ENCODE peak calls at places on chromosomes 6 and 20, in four cellular contexts. S is ovary, Z is DND-41, N is tibial artery. H is an unnamed sample.

GRCh38 chr20:57374931-57375651 is 16.1 kb upstream of the RBM38 start:
- DNase-seq in S (no peak), Z (no peak), N (peak; percentile 66), H (no peak)

GRCh38 chr20:38728237-38728761 is 4.0 kb downstream of the SLC32A1 start:
- DNase-seq in S (no peak), Z (no peak), N (no peak), H (peak; percentile 22)

GRCh38 chr6:95128439-95128838 is 448.9 kb upstream of the MANEA start:
- DNase-seq in S (no peak), Z (no peak), N (no peak), H (no peak)

GRCh38 chr6:107124934-107125348 is 9.6 kb upstream of the BEND3 start:
- DNase-seq in S (no peak), Z (no peak), N (no peak), H (peak; percentile 26)

GRCh38 chr20:49446808-49447207 is 35.7 kb downstream of the KCNB1 start:
- DNase-seq in S (peak; percentile 83), Z (no peak), N (peak; percentile 97), H (no peak)

GRCh38 chr6:121619013-121619412 is 183.6 kb downstream of the GJA1 start:
- DNase-seq in S (no peak), Z (no peak), N (no peak), H (no peak)

GRCh38 chr20:38145094-38146075 is 19.7 kb downstream of the TGM2 start:
- DNase-seq in S (peak; percentile 64), Z (no peak), N (no peak), H (no peak)

GRCh38 chr6:50864601-50865000 is 45.9 kb downstream of the TFAP2B start:
- DNase-seq in S (no peak), Z (no peak), N (no peak), H (no peak)

GRCh38 chr6:12069891-12070529 is 57.9 kb downstream of the HIVEP1 start:
- DNase-seq in S (no peak), Z (no peak), N (no peak), H (no peak)

GRCh38 chr6:132132911-132133639 is 181.9 kb upstream of the CCN2 start:
- DNase-seq in S (no peak), Z (no peak), N (no peak), H (no peak)

GRCh38 chr20:33000802-33001466 is 3.3 kb downstream of the SUN5 start:
- DNase-seq in S (no peak), Z (no peak), N (no peak), H (no peak)

GRCh38 chr6:9540534-9541126 is 874.2 kb downstream of the TFAP2A start:
- DNase-seq in S (no peak), Z (peak; percentile 11), N (no peak), H (no peak)

GRCh38 chr6:113495521-113495920 is 361.6 kb upstream of the MARCKS start:
- DNase-seq in S (no peak), Z (no peak), N (no peak), H (no peak)

GRCh38 chr6:19312291-19312978 is 524.7 kb upstream of the ID4 start:
- DNase-seq in S (no peak), Z (no peak), N (no peak), H (no peak)

GRCh38 chr6:92126088-92126487 is 1293.3 kb downstream of the EPHA7 start:
- DNase-seq in S (no peak), Z (no peak), N (no peak), H (no peak)

GRCh38 chr20:34015401-34016335 is 22.0 kb downstream of the RALY start:
- DNase-seq in S (no peak), Z (peak; percentile 23), N (no peak), H (no peak)

GRCh38 chr20:5918856-5919633 is 31.3 kb downstream of the TRMT6 start:
- DNase-seq in S (no peak), Z (peak; percentile 12), N (no peak), H (no peak)

GRCh38 chr20:41046716-41047115 is 18.1 kb downstream of the TOP1 start:
- DNase-seq in S (no peak), Z (no peak), N (no peak), H (no peak)

GRCh38 chr20:4027590-4028265 is 12.4 kb upstream of the RNF24 start:
- DNase-seq in S (no peak), Z (no peak), N (no peak), H (no peak)

GRCh38 chr6:129707882-129708495 is 2.0 kb downstream of the ARHGAP18 start:
- DNase-seq in S (no peak), Z (no peak), N (no peak), H (no peak)

GRCh38 chr6:32837651-32838113 is 857 bp downstream of the TAP2 start:
- DNase-seq in S (no peak), Z (no peak), N (no peak), H (no peak)

GRCh38 chr20:44646023-44646640 is 5.4 kb downstream of the ADA start:
- DNase-seq in S (no peak), Z (peak; percentile 96), N (no peak), H (peak; percentile 80)

GRCh38 chr20:51570755-51571469 is 28.4 kb upstream of the NFATC2 start:
- DNase-seq in S (no peak), Z (no peak), N (peak; percentile 73), H (no peak)

GRCh38 chr6:122751291-122751690 is 28.2 kb upstream of the FABP7 start:
- DNase-seq in S (no peak), Z (peak; percentile 39), N (no peak), H (peak; percentile 16)

GRCh38 chr6:32692019-32692418 is 25.6 kb upstream of the HLA-DQB1 start:
- DNase-seq in S (peak; percentile 13), Z (peak; percentile 30), N (no peak), H (no peak)

GRCh38 chr6:100719883-100720682 is 161.0 kb downstream of the ASCC3 start:
- DNase-seq in S (no peak), Z (no peak), N (no peak), H (no peak)

GRCh38 chr6:55919909-55920308 is 44.5 kb upstream of the BMP5 start:
- DNase-seq in S (no peak), Z (no peak), N (no peak), H (no peak)

GRCh38 chr6:55918639-55919038 is 43.2 kb upstream of the BMP5 start:
- DNase-seq in S (no peak), Z (no peak), N (no peak), H (no peak)

GRCh38 chr6:55917756-55918415 is 42.5 kb upstream of the BMP5 start:
- DNase-seq in S (no peak), Z (no peak), N (no peak), H (no peak)

GRCh38 chr6:55925292-55925691 is 49.9 kb upstream of the BMP5 start:
- DNase-seq in S (no peak), Z (no peak), N (no peak), H (no peak)

DNA sequence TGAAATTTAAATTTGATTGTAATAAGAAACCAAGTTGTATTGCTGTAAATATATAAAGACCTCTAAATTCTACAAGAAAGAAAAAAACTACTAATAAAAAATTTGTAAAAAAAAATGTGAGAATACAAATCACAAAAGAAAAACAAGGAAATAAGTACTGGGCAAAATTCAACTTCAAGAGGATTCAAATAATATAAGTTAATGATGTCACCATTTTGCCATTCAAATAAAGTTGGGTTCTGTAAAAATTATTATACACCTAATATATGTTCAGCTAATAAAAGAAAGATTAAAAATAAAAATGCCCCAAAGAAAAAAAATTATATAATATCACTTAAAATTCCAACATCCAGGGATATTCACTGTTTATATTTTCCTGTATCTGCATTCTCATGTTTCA is 47.0 kb upstream of the BMP5 start:
- DNase-seq in S (no peak), Z (no peak), N (no peak), H (no peak)
- H3K4me3 ChIP-seq in S (no peak overlapping the region), Z (no peak overlapping the region), N (no peak overlapping the region), H (no peak overlapping the region)

GRCh38 chr6:29750709-29751108 is 27.5 kb downstream of the HLA-F start:
- DNase-seq in S (no peak), Z (no peak), N (no peak), H (no peak)

GRCh38 chr6:29755295-29755871 is 32.1 kb downstream of the HLA-F start:
- DNase-seq in S (no peak), Z (no peak), N (no peak), H (no peak)

GRCh38 chr6:29752451-29753308 is 29.4 kb downstream of the HLA-F start:
- DNase-seq in S (peak; percentile 86), Z (peak; percentile 77), N (peak; percentile 95), H (peak; percentile 86)

GRCh38 chr6:29751480-29751879 is 28.2 kb downstream of the HLA-F start:
- DNase-seq in S (no peak), Z (no peak), N (no peak), H (no peak)

DNA sequence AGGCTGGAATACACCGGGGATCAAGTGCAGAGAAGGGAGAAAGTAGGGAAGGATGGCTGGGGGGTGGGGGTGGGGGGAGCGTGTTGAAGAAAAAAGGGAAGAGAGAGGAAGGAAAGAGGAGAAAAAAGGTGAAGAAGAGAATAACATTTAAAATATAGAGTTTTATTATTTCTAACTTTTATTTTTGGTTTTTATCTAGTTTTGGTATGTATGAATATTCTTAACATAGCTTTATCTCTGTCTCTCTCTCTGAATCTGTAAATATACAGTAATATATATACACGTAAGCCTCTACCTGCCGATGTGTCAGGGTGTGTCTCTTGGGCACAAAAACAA is 30.0 kb downstream of the HLA-F start:
- DNase-seq in S (no peak), Z (no peak), N (no peak), H (no peak)
- TF ChIP-seq CTCF in S (no peak), Z (no peak), N (no peak), H (no peak)

DNA sequence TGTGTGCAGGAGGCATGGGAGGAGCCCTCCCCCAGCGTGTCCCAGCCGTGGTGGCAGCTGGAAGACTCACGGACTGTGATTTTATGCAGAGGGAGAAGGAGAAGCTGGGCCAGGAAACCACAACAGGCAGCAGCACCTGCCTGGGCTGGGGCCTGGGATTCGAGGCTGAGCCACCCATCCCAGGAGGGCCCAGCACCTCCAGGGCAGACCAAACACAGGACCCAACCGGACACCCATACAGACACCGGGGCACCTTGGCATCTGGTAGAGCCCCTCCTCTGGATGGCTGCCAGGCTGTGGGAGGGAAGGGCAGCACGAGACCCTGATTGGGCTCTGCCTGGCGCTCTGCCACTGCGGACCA is 41.7 kb upstream of the CHRNA4 start:
- DNase-seq in S (no peak), Z (no peak), N (no peak), H (no peak)
- H3K27me3 ChIP-seq in S (no peaks in the 10 kb centered on the region), Z (no peaks in the 10 kb centered on the region), N (no peaks in the 10 kb centered on the region), H (no peaks in the 10 kb centered on the region)

GRCh38 chr6:137475103-137475502 is 19.1 kb downstream of the OLIG3 start:
- DNase-seq in S (no peak), Z (no peak), N (no peak), H (no peak)

GRCh38 chr6:137471497-137471896 is 22.7 kb downstream of the OLIG3 start:
- DNase-seq in S (no peak), Z (no peak), N (no peak), H (no peak)

GRCh38 chr6:137473651-137474050 is 20.5 kb downstream of the OLIG3 start:
- DNase-seq in S (no peak), Z (no peak), N (no peak), H (no peak)

GRCh38 chr6:137472738-137473137 is 21.5 kb downstream of the OLIG3 start:
- DNase-seq in S (no peak), Z (no peak), N (no peak), H (no peak)

GRCh38 chr6:137471951-137472350 is 22.2 kb downstream of the OLIG3 start:
- DNase-seq in S (no peak), Z (peak; percentile 43), N (no peak), H (no peak)
- H3K4me3 ChIP-seq in S (no peak overlapping the region), Z (no peak overlapping the region), N (no peak overlapping the region), H (no peak overlapping the region)